ENCODE peak calls at places on chromosomes 2 and 18, in ten cellular contexts. N is neuronal stem cell; S is GM23248; Q is SK-N-SH; B is GM12865; J is tibial nerve; U is endothelial cell of umbilical vein; G is brain microvascular endothelial cell; I is heart left ventricle; X is Jurkat, Clone E6-1. C is an unnamed sample.

GRCh38 chr2:189534854-189535253 is 45.7 kb downstream of the SLC40A1 start:
- DNase-seq in N (no peak), S (peak; percentile 85), Q (no peak), B (no peak), J (no peak), U (no peak), G (peak; percentile 14), I (no peak), X (no peak), C (no peak)

GRCh38 chr18:26440644-26441043 is 107.7 kb downstream of the KCTD1 start:
- DNase-seq in N (no peak), S (no peak), Q (no peak), B (no peak), J (no peak), U (no peak), G (no peak), I (no peak), X (no peak), C (no peak)

GRCh38 chr2:126932966-126933555 is 34.4 kb downstream of the TEX51 start:
- DNase-seq in N (no peak), S (no peak), Q (no peak), B (no peak), J (no peak), U (no peak), G (no peak), I (no peak), X (no peak), C (no peak)

GRCh38 chr2:227406177-227407031 is 18.7 kb upstream of the SCYGR1 start:
- DNase-seq in N (peak; percentile 65), S (peak; percentile 98), Q (peak; percentile 77), B (peak; percentile 56), J (no peak), U (peak; percentile 96), G (peak; percentile 89), I (peak; percentile 66), X (no peak), C (peak; percentile 50)

GRCh38 chr2:172753610-172754009 is 18.0 kb downstream of the RAPGEF4 start:
- DNase-seq in N (no peak), S (no peak), Q (no peak), B (no peak), J (no peak), U (no peak), G (no peak), I (no peak), X (no peak), C (no peak)

GRCh38 chr2:225100856-225101294 is 58.6 kb upstream of the DOCK10 start:
- DNase-seq in N (no peak), S (peak; percentile 95), Q (no peak), B (no peak), J (no peak), U (peak; percentile 57), G (peak; percentile 75), I (no peak), X (no peak), C (no peak)

GRCh38 chr18:40371673-40372072 is 1583.4 kb upstream of the PIK3C3 start:
- DNase-seq in N (no peak), S (peak; percentile 82), Q (no peak), B (no peak), J (no peak), U (peak; percentile 88), G (no peak), I (no peak), X (no peak), C (no peak)

GRCh38 chr2:207692206-207693065 is 19.0 kb upstream of the CCNYL1 start:
- DNase-seq in N (peak; percentile 17), S (peak; percentile 47), Q (peak; percentile 59), B (peak; percentile 40), J (no peak), U (peak; percentile 61), G (peak; percentile 25), I (peak; percentile 42), X (peak; percentile 28), C (peak; percentile 50)

GRCh38 chr2:101613073-101613704 is 84.3 kb upstream of the MAP4K4 start:
- DNase-seq in N (no peak), S (no peak), Q (no peak), B (no peak), J (no peak), U (no peak), G (no peak), I (no peak), X (no peak), C (peak; percentile 66)

GRCh38 chr18:13530879-13531387 is 195.4 kb downstream of the FAM210A start:
- DNase-seq in N (peak; percentile 8), S (peak; percentile 72), Q (peak; percentile 43), B (peak; percentile 41), J (peak; percentile 52), U (peak; percentile 79), G (peak; percentile 25), I (peak; percentile 59), X (no peak), C (peak; percentile 53)

GRCh38 chr2:233673896-233674295 is 2.2 kb downstream of the UGT1A9 start:
- DNase-seq in N (no peak), S (no peak), Q (no peak), B (no peak), J (no peak), U (no peak), G (no peak), I (no peak), X (no peak), C (no peak)

GRCh38 chr18:80109676-80110078 is 615 bp downstream of the ADNP2 start:
- DNase-seq in N (peak; percentile 43), S (peak; percentile 73), Q (peak; percentile 87), B (peak; percentile 23), J (no peak), U (peak; percentile 51), G (peak; percentile 44), I (peak; percentile 53), X (no peak), C (peak; percentile 60)

GRCh38 chr2:143205106-143205764 is 76.0 kb downstream of the ARHGAP15 start:
- DNase-seq in N (no peak), S (peak; percentile 27), Q (no peak), B (peak; percentile 42), J (no peak), U (peak; percentile 4), G (no peak), I (no peak), X (peak; percentile 42), C (no peak)

GRCh38 chr2:216652566-216652965 is 19.3 kb downstream of the IGFBP2 start:
- DNase-seq in N (no peak), S (no peak), Q (no peak), B (no peak), J (no peak), U (no peak), G (no peak), I (no peak), X (no peak), C (no peak)

DNA sequence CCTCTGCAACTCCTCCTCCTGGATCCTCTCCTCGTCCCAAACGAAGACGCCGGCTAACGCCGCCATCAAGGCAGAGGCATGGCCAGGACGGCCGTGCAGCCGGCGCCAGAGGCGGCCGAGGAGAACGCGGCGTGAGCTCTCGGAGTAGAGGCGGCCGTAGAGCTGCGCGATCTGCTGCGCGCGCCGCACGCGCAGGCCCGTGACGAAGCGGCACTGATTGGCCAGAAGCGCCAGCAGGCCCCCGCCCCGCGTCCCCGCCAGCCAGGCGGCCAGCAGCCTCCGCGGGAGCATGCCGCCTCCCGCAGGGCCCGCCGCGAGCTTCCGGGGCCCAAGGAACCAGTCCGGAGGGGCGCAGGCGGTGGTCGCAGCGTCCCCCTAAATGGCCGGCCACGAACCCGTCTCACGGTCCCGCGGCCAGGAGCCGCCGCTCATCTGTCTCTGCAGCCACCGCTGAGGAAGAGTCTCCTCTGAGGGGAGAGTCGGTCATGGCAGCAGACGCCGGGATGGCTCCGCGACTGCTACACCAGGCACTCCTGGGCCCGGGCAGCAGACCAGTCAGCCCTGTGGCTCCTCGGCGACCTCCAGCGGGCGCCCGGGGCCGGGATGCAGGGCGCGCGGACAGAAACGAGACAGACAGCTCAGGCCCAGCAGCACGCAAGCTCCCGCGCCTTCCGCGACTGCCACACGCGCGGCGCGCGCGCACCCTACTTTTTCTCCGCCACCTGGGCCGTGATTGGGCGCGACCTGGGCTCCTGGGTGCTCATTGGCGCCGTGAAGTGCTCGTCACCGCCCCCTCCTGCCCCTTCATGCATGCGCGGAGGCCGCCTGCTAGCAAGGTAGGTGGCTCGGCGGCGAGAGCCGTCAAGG is at the start of gene STARD7:
- DNase-seq in N (peak; percentile 97), S (peak; percentile 98), Q (peak; percentile 98), B (peak; percentile 100), J (peak; percentile 96), U (peak; percentile 97), G (peak; percentile 99), I (peak; percentile 99), X (peak; percentile 95), C (peak; percentile 99)
- H3K4me3 ChIP-seq in N (peak within 1 kb of the TSS; percentile 100), S (peak within 1 kb of the TSS; percentile 95), Q (peak within 1 kb of the TSS; percentile 86), B (peak within 1 kb of the TSS; percentile 84), J (peak within 1 kb of the TSS; percentile 73), U (peak within 1 kb of the TSS; percentile 84), G (peak within 1 kb of the TSS; percentile 88), I (peak within 1 kb of the TSS; percentile 90), X (peak within 1 kb of the TSS; percentile 86), C (peak within 1 kb of the TSS; percentile 85)

GRCh38 chr2:44935854-44936185 is 5.7 kb upstream of the SIX3 start:
- DNase-seq in N (no peak), S (no peak), Q (peak; percentile 83), B (no peak), J (no peak), U (no peak), G (no peak), I (no peak), X (no peak), C (peak; percentile 81)
- H3K4me3 ChIP-seq in N (peak overlapping the region; percentile 86), S (no peak overlapping the region), Q (peak overlapping the region; percentile 67), B (no peak overlapping the region), J (no peak overlapping the region), U (no peak overlapping the region), G (no peak overlapping the region), I (no peak overlapping the region), X (no peak overlapping the region), C (peak overlapping the region; percentile 86)

DNA sequence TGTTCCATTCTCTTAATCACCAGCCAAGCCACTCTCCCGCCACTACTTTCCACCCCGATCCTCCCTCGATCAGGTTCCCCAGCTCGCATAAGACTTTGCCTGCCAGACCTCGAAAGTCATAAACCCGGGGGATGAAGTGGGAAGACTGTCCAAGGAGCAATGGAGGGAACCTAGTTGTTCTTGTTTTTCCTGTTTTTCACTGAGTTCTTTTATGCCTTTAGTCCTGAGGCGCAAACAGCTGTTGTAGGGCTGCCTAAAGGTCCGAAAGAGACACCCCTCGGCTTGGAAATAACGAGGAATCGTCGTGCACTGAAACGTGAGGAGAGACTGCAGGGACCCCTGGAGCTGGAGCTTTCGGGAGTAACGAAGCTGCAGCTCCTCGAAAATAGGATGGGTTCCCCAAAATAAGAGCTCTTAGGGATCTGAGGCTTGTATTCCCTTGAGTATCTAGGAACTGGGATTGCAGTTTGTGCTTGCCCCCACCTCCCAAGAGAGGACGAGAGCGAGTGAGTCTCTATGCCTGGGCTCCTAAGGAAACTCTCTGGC is 1.7 kb upstream of the HOXD12 start:
- DNase-seq in N (no peak), S (no peak), Q (no peak), B (no peak), J (no peak), U (no peak), G (no peak), I (no peak), X (no peak), C (no peak)
- H3K4me3 ChIP-seq in N (no peak overlapping the region), S (peak overlapping the region; percentile 79), Q (peak overlapping the region; percentile 48), B (no peak overlapping the region), J (no peak overlapping the region), U (no peak overlapping the region), G (no peak overlapping the region), I (no peak overlapping the region), X (peak overlapping the region; percentile 62), C (peak overlapping the region; percentile 9)

DNA sequence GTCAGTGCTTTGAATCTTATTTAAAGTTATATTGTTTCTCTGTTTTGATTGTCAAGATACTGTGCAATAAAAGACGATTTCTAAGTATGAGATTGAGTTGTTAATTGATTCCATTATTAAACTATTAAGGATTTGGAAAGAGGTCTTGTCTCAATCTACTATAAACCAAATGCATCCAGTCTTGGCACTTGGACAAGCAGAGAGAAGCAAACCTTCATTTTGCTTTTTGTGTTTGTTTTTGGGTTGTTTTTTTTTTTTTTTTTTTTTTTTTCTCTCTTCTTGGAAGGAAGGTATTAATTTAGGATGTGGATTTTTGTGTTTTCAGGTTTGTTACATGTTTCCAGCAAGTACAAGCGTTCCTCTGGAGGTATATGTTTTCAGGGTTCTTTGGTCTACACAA is 1.6 kb downstream of the PRKCE start:
- DNase-seq in N (no peak), S (peak; percentile 8), Q (no peak), B (no peak), J (no peak), U (no peak), G (no peak), I (no peak), X (no peak), C (no peak)
- H3K4me3 ChIP-seq in N (no peak overlapping the region), S (peak overlapping the region; percentile 95), Q (peak overlapping the region; percentile 87), B (peak overlapping the region; percentile 75), J (peak overlapping the region; percentile 80), U (no peak overlapping the region), G (no peak overlapping the region), I (peak overlapping the region; percentile 86), X (no peak overlapping the region), C (no peak overlapping the region)

C was measured in WERI-Rb-1.